ENCODE peak calls at places on chromosomes 4 and X, in six cellular contexts. I, T, P, U, C and V are unnamed samples.

GRCh38 chrX:112735147-112735546 is 55.4 kb upstream of the LHFPL1 start:
- DNase-seq in I (no peak), P (no peak), C (no peak), U (no peak), T (no peak), V (no peak)

GRCh38 chr4:171601091-171601490 is 212.1 kb upstream of the GALNTL6 start:
- DNase-seq in I (no peak), C (no peak), P (no peak), T (no peak), U (no peak), V (no peak)

GRCh38 chrX:40867352-40867751 is 132.0 kb upstream of the MED14 start:
- DNase-seq in P (no peak), I (no peak), T (peak; percentile 70), U (peak; percentile 39), C (no peak), V (no peak)

GRCh38 chr4:87868482-87868881 is 35.7 kb downstream of the MEPE start:
- DNase-seq in T (no peak), I (no peak), U (no peak), P (no peak), C (no peak), V (no peak)

GRCh38 chr4:98890698-98891097 is 38.2 kb downstream of the EIF4E start:
- DNase-seq in C (no peak), I (no peak), P (no peak), U (no peak), T (no peak), V (no peak)

GRCh38 chr4:63459329-63459728 is 949.9 kb downstream of the TECRL start:
- DNase-seq in C (no peak), P (no peak), I (no peak), U (no peak), T (no peak), V (no peak)

GRCh38 chr4:121239951-121240350 is 75.8 kb upstream of the TNIP3 start:
- DNase-seq in U (no peak), T (no peak), P (no peak), C (no peak), I (no peak), V (no peak)

GRCh38 chr4:15234585-15235126 is 193.2 kb upstream of the C1QTNF7 start:
- DNase-seq in I (peak; percentile 36), U (peak; percentile 98), C (no peak), P (no peak), T (peak; percentile 91), V (no peak)

GRCh38 chrX:18227458-18227857 is 6.8 kb upstream of the BEND2 start:
- DNase-seq in C (no peak), P (no peak), I (no peak), T (no peak), U (no peak), V (no peak)

GRCh38 chr4:1094336-1094690 is 19.1 kb downstream of the RNF212 start:
- DNase-seq in C (no peak), P (peak; percentile 42), T (no peak), I (no peak), U (no peak), V (no peak)

GRCh38 chrX:17826609-17827496 is 34.2 kb downstream of the RAI2 start:
- DNase-seq in I (no peak), U (no peak), P (no peak), T (peak; percentile 34), C (no peak), V (no peak)

GRCh38 chr4:123559955-123560669 is 163.5 kb downstream of the SPRY1 start:
- DNase-seq in P (no peak), C (no peak), T (peak; percentile 3), U (peak; percentile 61), I (no peak), V (peak; percentile 16)

GRCh38 chr4:148561467-148561866 is 119.3 kb upstream of the NR3C2 start:
- DNase-seq in U (no peak), P (no peak), C (no peak), T (no peak), I (no peak), V (no peak)

GRCh38 chr4:113673450-113673849 is 88.1 kb downstream of the CAMK2D start:
- DNase-seq in U (peak; percentile 54), C (no peak), I (no peak), P (no peak), T (peak; percentile 53), V (no peak)

GRCh38 chr4:6582889-6583504 is 8.0 kb downstream of the MAN2B2 start:
- DNase-seq in C (no peak), P (no peak), U (peak; percentile 25), T (peak; percentile 35), I (no peak), V (peak; percentile 48)

DNA sequence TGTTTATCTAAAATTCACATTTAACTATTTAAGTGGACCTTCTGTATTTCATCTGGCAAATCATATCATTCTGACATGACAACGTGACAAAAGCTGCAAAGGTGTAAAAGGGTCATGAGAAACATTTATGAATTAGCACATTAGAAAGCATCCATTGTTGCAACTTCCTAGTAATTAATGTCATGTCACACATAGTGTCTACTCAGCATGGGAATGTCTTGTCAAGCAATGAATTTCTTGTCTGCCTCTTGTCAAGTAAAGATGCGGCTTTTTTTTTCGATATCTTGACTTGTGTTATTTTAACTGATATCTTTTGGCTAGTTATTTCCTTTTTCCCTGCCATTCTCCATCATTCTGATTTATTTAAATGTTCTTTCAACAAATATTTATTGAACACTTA is 463.5 kb upstream of the CXorf51B start:
- DNase-seq in T (no peak), P (no peak), C (no peak), U (no peak), I (no peak), V (no peak)
- H3K9me3 ChIP-seq in T (no peaks in the 10 kb centered on the region), P (no peaks in the 10 kb centered on the region), C (no peaks in the 10 kb centered on the region), U (no peaks in the 10 kb centered on the region), I (no peaks in the 10 kb centered on the region), V (no peaks in the 10 kb centered on the region)

DNA sequence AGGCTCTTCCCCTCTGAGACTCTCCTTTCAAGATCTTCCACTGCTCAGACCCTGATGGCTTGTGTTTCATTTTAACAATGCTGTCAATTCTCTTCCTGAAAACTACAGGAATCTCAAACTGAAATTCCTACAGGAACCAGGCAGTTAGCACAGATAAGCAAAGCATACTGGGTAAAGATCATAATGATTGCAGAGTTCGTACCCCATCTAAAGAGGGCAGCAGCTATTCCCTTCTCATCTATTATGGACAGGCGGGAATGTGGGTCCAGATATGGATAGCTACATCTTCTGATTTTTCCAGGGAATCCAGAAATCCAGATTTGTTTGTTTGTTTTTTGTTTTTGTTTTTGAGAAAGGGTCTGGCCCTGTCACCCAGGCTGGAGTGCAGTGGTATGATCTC is 83.8 kb downstream of the STARD8 start:
- DNase-seq in P (no peak), I (no peak), C (no peak), T (no peak), U (no peak), V (no peak)
- H3K27me3 ChIP-seq in P (no peaks in the 10 kb centered on the region), I (peaks cover 5% of the 10 kb centered on the region), C (no peaks in the 10 kb centered on the region), T (peaks cover 8% of the 10 kb centered on the region), U (peaks cover 24% of the 10 kb centered on the region), V (no peaks in the 10 kb centered on the region)

DNA sequence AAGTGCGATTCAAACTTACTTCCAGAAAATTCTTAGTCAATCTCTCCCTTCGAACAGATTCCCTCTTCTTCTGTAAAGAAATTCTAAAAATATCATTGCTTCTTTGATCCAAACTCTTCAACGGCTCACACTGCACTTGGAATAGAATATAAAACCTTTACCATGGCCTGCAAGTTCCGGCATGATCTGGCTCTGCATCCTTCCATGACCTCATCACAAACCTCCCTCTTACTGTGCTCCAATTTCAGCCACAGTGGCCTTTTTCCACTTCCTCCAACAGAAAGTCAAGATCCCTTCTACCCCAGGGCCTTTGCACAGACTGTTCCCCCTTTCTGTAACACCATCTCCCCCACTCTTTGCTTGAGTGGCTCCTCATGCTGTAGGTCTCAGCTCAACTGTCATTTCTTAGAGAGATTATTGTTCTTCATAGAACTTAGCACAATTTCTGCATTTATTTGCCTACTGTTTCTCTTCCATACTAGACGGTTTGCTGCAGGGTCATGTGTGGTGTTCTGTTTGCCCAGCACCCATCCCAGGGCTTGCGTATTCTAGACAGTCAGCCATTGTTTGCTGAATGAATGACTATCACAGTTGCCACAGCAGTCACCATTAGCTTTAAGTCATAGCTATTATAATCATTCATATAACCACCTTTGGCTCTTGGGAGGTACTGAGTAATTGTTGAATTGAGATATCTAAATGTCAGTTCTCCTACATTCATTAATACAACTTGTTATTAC is 1.9 kb upstream of the STOX2 start:
- DNase-seq in P (no peak), I (no peak), C (no peak), T (no peak), U (no peak), V (no peak)
- H3K9me3 ChIP-seq in P (no peaks in the 10 kb centered on the region), I (no peaks in the 10 kb centered on the region), C (no peaks in the 10 kb centered on the region), T (no peaks in the 10 kb centered on the region), U (peaks cover 2% of the 10 kb centered on the region), V (no peaks in the 10 kb centered on the region)

GRCh38 chrX:122868626-122869025 is 315.5 kb upstream of the GRIA3 start:
- DNase-seq in P (no peak), T (no peak), I (no peak), C (no peak), U (no peak), V (no peak)
- H3K27me3 ChIP-seq in P (no peaks in the 10 kb centered on the region), T (no peaks in the 10 kb centered on the region), I (no peaks in the 10 kb centered on the region), C (no peaks in the 10 kb centered on the region), U (no peaks in the 10 kb centered on the region), V (no peaks in the 10 kb centered on the region)

GRCh38 chrX:66399273-66399672 is 235.2 kb downstream of the HEPH start:
- DNase-seq in C (no peak), U (no peak), T (no peak), I (no peak), P (no peak), V (no peak)
- H3K9me3 ChIP-seq in C (peaks cover 1% of the 10 kb centered on the region), U (peaks cover 1% of the 10 kb centered on the region), T (peaks cover 6% of the 10 kb centered on the region), I (no peaks in the 10 kb centered on the region), P (peaks cover 6% of the 10 kb centered on the region), V (no peaks in the 10 kb centered on the region)

GRCh38 chr4:186725422-186726149 is 1.9 kb upstream of the FAT1 start:
- DNase-seq in I (peak; percentile 72), U (peak; percentile 88), P (peak; percentile 90), C (peak; percentile 78), T (peak; percentile 72), V (peak; percentile 71)
- H3K27me3 ChIP-seq in I (no peaks in the 10 kb centered on the region), U (no peaks in the 10 kb centered on the region), P (no peaks in the 10 kb centered on the region), C (no peaks in the 10 kb centered on the region), T (no peaks in the 10 kb centered on the region), V (no peaks in the 10 kb centered on the region)

GRCh38 chrX:12986164-12986779 is 11.4 kb downstream of the TMSB4X start:
- DNase-seq in P (no peak), U (no peak), C (no peak), T (no peak), I (no peak), V (no peak)

GRCh38 chrX:12987340-12987739 is 12.4 kb downstream of the TMSB4X start:
- DNase-seq in U (no peak), T (no peak), I (no peak), C (no peak), P (no peak), V (no peak)

GRCh38 chrX:12985336-12985735 is 10.4 kb downstream of the TMSB4X start:
- DNase-seq in I (no peak), T (no peak), U (no peak), C (no peak), P (no peak), V (no peak)

GRCh38 chrX:12987900-12988594 is 13.1 kb downstream of the TMSB4X start:
- DNase-seq in C (no peak), I (no peak), T (no peak), P (no peak), U (no peak), V (no peak)

DNA sequence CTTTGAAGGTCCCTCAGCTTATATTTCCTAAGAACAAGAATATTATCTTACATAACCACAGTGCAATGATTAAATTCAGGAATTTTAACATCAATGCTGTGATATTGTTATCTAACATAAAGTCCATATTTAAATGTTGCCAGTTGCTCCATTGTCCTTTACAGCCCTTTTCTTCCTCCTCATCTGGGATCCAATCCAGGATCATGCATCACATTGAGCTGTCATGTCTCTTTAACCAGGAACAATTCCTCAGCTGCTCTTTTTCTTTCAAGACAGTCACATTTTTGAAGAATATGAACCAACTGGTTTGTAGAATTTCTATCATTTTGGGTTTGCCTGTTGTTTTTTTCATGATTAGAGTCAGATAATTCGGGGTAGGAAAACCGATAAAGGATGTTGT is 12.0 kb downstream of the TMSB4X start:
- DNase-seq in T (peak; percentile 12), P (no peak), C (no peak), U (no peak), I (no peak), V (no peak)
- H3K9me3 ChIP-seq in T (no peaks in the 10 kb centered on the region), P (no peaks in the 10 kb centered on the region), C (no peaks in the 10 kb centered on the region), U (no peaks in the 10 kb centered on the region), I (no peaks in the 10 kb centered on the region), V (no peaks in the 10 kb centered on the region)